ENCODE peak calls at places on chromosomes 13 and 19, in four cellular contexts. K is A549, F is GM12878, L is HepG2. H is an unnamed sample.

GRCh38 chr19:43778651-43779050 is 2.1 kb downstream of the KCNN4 start:
- DNase-seq in K (no peak), F (no peak), L (no peak), H (no peak)

GRCh38 chr19:29806098-29806866 is 5.5 kb upstream of the CCNE1 start:
- DNase-seq in K (peak; percentile 89), F (no peak), L (peak; percentile 52), H (peak; percentile 82)

GRCh38 chr13:44389856-44390255 is 16.2 kb downstream of the SERP2 start:
- DNase-seq in K (no peak), F (no peak), L (no peak), H (no peak)

GRCh38 chr13:99587893-99588606 is 86.8 kb downstream of the TM9SF2 start:
- DNase-seq in K (no peak), F (no peak), L (no peak), H (no peak)

GRCh38 chr19:52331757-52332156 is 4.3 kb upstream of the ZNF610 start:
- DNase-seq in K (no peak), F (no peak), L (no peak), H (no peak)

GRCh38 chr19:32651729-32652140 is 23.2 kb downstream of the ANKRD27 start:
- DNase-seq in K (peak; percentile 34), F (no peak), L (no peak), H (no peak)

GRCh38 chr13:40371531-40372125 is 294.8 kb downstream of the FOXO1 start:
- DNase-seq in K (no peak), F (no peak), L (no peak), H (no peak)

GRCh38 chr19:29086646-29087045 is 126.3 kb downstream of the UQCRFS1 start:
- DNase-seq in K (no peak), F (no peak), L (no peak), H (no peak)

GRCh38 chr13:49898792-49899191 is 37.3 kb downstream of the SPRYD7 start:
- DNase-seq in K (no peak), F (no peak), L (peak; percentile 16), H (no peak)

GRCh38 chr19:45442408-45442926 is 18.8 kb upstream of the ERCC1 start:
- DNase-seq in K (no peak), F (no peak), L (no peak), H (no peak)

GRCh38 chr19:29881386-29881785 is 60.7 kb upstream of the URI1 start:
- DNase-seq in K (no peak), F (no peak), L (no peak), H (no peak)

GRCh38 chr19:46115396-46116109 is 8.9 kb downstream of the IGFL3 start:
- DNase-seq in K (no peak), F (peak; percentile 31), L (no peak), H (no peak)

GRCh38 chr19:48206402-48207093 is 36.1 kb downstream of the ZSWIM9 start:
- DNase-seq in K (no peak), F (no peak), L (no peak), H (no peak)

GRCh38 chr13:29520671-29521070 is 74.8 kb downstream of the SLC7A1 start:
- DNase-seq in K (no peak), F (no peak), L (no peak), H (no peak)

GRCh38 chr19:48496959-48497727 is 14.5 kb downstream of the LMTK3 start:
- DNase-seq in K (no peak), F (no peak), L (peak; percentile 46), H (no peak)

GRCh38 chr13:39364797-39365468 is 238.1 kb downstream of the LHFPL6 start:
- DNase-seq in K (no peak), F (no peak), L (peak; percentile 7), H (no peak)

GRCh38 chr13:31201341-31202024 is 1.7 kb downstream of the B3GLCT start:
- DNase-seq in K (no peak), F (no peak), L (no peak), H (no peak)

GRCh38 chr19:45446295-45446694 is 21.5 kb upstream of the FOSB start:
- DNase-seq in K (peak; percentile 83), F (no peak), L (peak; percentile 63), H (no peak)

GRCh38 chr19:11735375-11735774 is 3.4 kb downstream of the ZNF823 start:
- DNase-seq in K (no peak), F (no peak), L (no peak), H (no peak)

GRCh38 chr13:78045916-78046315 is 127.3 kb upstream of the EDNRB start:
- DNase-seq in K (no peak), F (no peak), L (no peak), H (no peak)

GRCh38 chr13:105804561-105805190 is 730.8 kb downstream of the EFNB2 start:
- DNase-seq in K (no peak), F (no peak), L (no peak), H (no peak)

GRCh38 chr19:3697671-3698385 is 2.4 kb downstream of the PIP5K1C start:
- DNase-seq in K (no peak), F (no peak), L (no peak), H (no peak)

GRCh38 chr19:3699741-3700241 is 477 bp downstream of the PIP5K1C start:
- DNase-seq in K (no peak), F (no peak), L (no peak), H (no peak)

GRCh38 chr19:3700242-3701032 is at the start of gene PIP5K1C:
- DNase-seq in K (peak; percentile 83), F (peak; percentile 47), L (peak; percentile 64), H (peak; percentile 97)

GRCh38 chr19:3698386-3698950 is 1.8 kb downstream of the PIP5K1C start:
- DNase-seq in K (no peak), F (no peak), L (no peak), H (no peak)

GRCh38 chr19:3699071-3699740 is 1.1 kb downstream of the PIP5K1C start:
- DNase-seq in K (no peak), F (no peak), L (no peak), H (peak; percentile 62)
- TF ChIP-seq ESRRA in K (no peak), F (no peak), L (no peak), H (no peak)

DNA sequence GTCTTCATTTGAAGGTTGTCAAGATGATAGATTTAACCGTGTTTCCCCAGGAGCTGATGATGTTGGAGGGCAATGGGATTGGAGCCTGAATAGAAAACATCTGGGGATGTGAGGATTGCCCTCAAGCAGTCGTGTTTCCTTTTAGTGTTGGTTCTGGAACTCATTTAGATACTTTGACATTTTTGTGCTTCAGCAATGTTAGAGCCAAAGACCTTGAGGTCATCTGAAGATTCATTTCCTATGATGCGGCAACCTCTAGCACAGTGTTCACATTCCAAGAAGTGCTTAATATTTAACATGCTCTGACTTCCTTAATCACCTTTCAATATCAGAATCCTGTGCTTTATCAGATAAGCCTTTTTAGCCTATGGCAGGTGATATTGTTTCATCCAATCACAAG is 82.7 kb downstream of the SLC10A2 start:
- DNase-seq in K (no peak), F (no peak), L (no peak), H (no peak)
- TF ChIP-seq SMC3 in K (no peak), F (no peak), L (no peak), H (no peak)

DNA sequence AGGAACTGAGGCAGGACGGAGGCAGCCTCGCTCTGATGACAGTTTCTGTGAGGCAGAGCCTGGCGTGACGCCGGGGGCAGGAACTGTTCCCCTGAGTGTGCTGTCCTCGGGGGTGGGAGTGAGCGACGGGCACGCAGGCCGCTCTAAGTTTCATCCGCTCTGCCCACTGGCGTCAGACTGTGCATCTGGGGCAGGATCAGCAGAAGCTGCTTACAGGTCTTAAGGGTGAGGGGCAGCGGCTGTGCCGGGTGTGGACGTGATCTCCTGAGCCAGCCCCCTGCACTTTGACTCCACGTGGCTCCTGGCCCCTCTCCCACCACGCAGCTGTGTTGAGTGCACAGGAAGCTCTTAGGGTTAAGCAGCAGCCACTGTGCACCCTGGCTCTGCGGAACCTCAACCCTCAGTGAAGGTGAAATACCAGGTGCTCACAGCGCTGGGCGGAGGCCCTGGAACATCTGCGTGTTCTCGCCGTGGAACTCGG is 1.5 kb downstream of the GRK1 start:
- DNase-seq in K (no peak), F (no peak), L (no peak), H (no peak)
- TF ChIP-seq ESRRA in K (no peak), F (no peak), L (no peak), H (no peak)

DNA sequence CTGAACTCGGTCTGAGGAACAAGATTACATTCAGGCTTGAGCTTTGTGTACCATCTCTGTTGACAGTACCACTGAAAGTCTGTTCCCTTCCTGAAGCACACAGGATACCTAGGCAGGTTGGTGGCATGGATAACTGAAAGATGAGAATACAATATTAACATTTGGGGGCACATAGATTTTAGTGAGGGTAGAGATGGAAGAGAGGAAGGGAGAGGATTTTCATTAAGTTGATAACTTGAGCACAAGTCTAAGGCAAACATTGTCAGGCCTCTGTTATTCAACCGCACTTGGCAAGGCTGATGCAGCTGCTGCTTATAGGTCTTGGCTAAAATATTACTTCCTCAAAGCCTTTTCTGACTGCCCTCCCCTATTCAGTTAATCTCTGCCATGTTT is 10.9 kb downstream of the MIR17HG start:
- DNase-seq in K (no peak), F (no peak), L (no peak), H (no peak)
- TF ChIP-seq SMC3 in K (no peak), F (no peak), L (no peak), H (no peak)

GRCh38 chr19:42216653-42217521 is 590 bp downstream of the DEDD2 start:
- DNase-seq in K (no peak), F (no peak), L (peak; percentile 15), H (peak; percentile 79)
- TF ChIP-seq ESRRA in K (no peak), F (no peak), L (peak; percentile 43), H (no peak)

DNA sequence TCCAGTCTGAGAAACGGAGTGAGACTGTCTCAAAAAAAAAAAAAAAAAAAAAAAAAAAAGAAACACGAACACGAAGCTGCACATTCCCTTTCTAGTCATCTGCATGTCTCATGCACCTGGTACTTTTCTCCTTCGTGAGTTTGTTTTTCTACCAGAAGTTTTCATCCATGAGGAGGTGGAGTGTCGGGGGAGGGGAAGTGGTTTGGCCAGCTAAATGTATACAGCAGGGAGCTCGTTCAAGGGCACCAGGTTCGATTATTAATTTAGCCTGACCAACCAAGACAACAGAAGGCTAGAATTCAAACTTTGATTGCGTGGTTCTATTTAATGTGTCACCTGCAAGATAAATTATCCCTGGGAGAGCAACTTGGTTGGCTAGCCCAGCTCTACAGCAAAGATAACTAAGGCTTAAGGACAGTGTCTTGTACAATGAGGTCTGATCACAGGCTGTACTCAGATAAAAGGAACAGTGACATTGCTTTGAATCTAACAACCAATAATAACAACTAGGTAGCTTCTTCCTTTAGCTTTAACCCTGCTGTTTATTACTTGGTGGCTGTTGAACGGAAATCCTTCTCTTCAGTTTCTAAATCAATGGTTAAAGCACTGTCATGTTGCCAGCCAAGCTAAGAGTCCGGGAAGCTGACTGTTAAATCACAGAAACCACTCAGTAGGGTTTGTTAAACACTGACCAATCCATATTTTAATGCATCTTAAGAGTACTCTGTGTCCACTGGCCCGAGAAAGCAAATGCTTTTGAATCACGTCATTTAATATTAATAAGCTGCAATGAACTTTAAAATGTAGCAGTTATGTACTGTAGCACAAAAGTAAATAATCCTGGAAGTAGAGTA is 98.4 kb upstream of the STARD13 start:
- DNase-seq in K (no peak), F (no peak), L (no peak), H (no peak)
- TF ChIP-seq SMC3 in K (no peak), F (no peak), L (no peak), H (no peak)

DNA sequence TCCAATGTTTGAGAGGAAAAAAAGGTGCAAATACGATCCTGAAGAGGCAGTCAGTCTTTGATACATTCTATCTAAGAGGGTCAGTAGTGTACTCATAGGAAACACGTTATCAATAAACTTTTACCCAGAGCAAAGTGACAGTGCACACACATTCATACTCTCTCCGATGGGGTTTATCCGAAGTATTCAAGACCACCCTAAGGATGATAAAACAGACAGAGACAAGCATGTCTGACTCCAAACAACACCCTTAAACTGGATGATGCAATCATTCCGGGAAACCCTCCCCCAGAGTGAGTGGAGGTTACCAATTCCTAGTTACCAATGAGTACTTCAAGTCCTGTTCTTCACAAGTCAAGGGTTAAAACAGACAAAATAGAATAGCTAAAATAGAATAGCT is 79.1 kb downstream of the DNAJC3 start:
- DNase-seq in K (no peak), F (no peak), L (no peak), H (peak; percentile 56)
- TF ChIP-seq ESRRA in K (no peak), F (no peak), L (no peak), H (no peak)